ENCODE peak calls at places on chromosomes 2 and 18, in four cellular contexts. One of them, this sample, is unnamed.

GRCh38 chr2:239353697-239354096 is 47.1 kb downstream of the HDAC4 start:
- DNase-seq in Ammon's horn: no peak
- DNase-seq in activated CD4-positive, alpha-beta T cell treated with anti-CD3 and anti-CD28 coated beads, Interleukin-2, amount 50 U/mL, for 1 hour: no peak
- DNase-seq in NCI-H524: no peak
- DNase-seq in this sample: no peak

GRCh38 chr18:53566622-53567021 is 657.8 kb downstream of the MBD2 start:
- DNase-seq in activated CD4-positive, alpha-beta T cell treated with anti-CD3 and anti-CD28 coated beads, Interleukin-2, amount 50 U/mL, for 1 hour: no peak
- DNase-seq in NCI-H524: no peak
- DNase-seq in Ammon's horn: no peak
- DNase-seq in this sample: no peak

GRCh38 chr18:378039-378438 is 110.2 kb upstream of the THOC1 start:
- DNase-seq in Ammon's horn: peak; percentile 74
- DNase-seq in activated CD4-positive, alpha-beta T cell treated with anti-CD3 and anti-CD28 coated beads, Interleukin-2, amount 50 U/mL, for 1 hour: no peak
- DNase-seq in NCI-H524: no peak
- DNase-seq in this sample: no peak

GRCh38 chr2:8552264-8552913 is 129.5 kb upstream of the ID2 start:
- DNase-seq in NCI-H524: no peak
- DNase-seq in activated CD4-positive, alpha-beta T cell treated with anti-CD3 and anti-CD28 coated beads, Interleukin-2, amount 50 U/mL, for 1 hour: no peak
- DNase-seq in Ammon's horn: no peak
- DNase-seq in this sample: peak; percentile 12

GRCh38 chr2:23230885-23231284 is 154.1 kb upstream of the KLHL29 start:
- DNase-seq in activated CD4-positive, alpha-beta T cell treated with anti-CD3 and anti-CD28 coated beads, Interleukin-2, amount 50 U/mL, for 1 hour: no peak
- DNase-seq in NCI-H524: no peak
- DNase-seq in Ammon's horn: no peak
- DNase-seq in this sample: no peak

GRCh38 chr2:218216336-218216673 is 684 bp upstream of the ARPC2 start:
- DNase-seq in activated CD4-positive, alpha-beta T cell treated with anti-CD3 and anti-CD28 coated beads, Interleukin-2, amount 50 U/mL, for 1 hour: no peak
- DNase-seq in NCI-H524: no peak
- DNase-seq in Ammon's horn: no peak
- DNase-seq in this sample: no peak

GRCh38 chr2:439077-439476 is 151.2 kb upstream of the ALKAL2 start:
- DNase-seq in Ammon's horn: no peak
- DNase-seq in NCI-H524: peak; percentile 13
- DNase-seq in activated CD4-positive, alpha-beta T cell treated with anti-CD3 and anti-CD28 coated beads, Interleukin-2, amount 50 U/mL, for 1 hour: no peak
- DNase-seq in this sample: no peak

GRCh38 chr2:239979243-239980023 is 45.7 kb downstream of the NDUFA10 start:
- DNase-seq in activated CD4-positive, alpha-beta T cell treated with anti-CD3 and anti-CD28 coated beads, Interleukin-2, amount 50 U/mL, for 1 hour: no peak
- DNase-seq in NCI-H524: no peak
- DNase-seq in Ammon's horn: peak; percentile 70
- DNase-seq in this sample: no peak

GRCh38 chr2:54572262-54572635 is 116.1 kb downstream of the SPTBN1 start:
- DNase-seq in Ammon's horn: no peak
- DNase-seq in NCI-H524: no peak
- DNase-seq in activated CD4-positive, alpha-beta T cell treated with anti-CD3 and anti-CD28 coated beads, Interleukin-2, amount 50 U/mL, for 1 hour: no peak
- DNase-seq in this sample: no peak

GRCh38 chr2:220756653-220757052 is 815.5 kb downstream of the EPHA4 start:
- DNase-seq in Ammon's horn: no peak
- DNase-seq in activated CD4-positive, alpha-beta T cell treated with anti-CD3 and anti-CD28 coated beads, Interleukin-2, amount 50 U/mL, for 1 hour: no peak
- DNase-seq in NCI-H524: no peak
- DNase-seq in this sample: no peak

GRCh38 chr2:26618611-26619010 is 22.6 kb downstream of the CIB4 start:
- DNase-seq in NCI-H524: no peak
- DNase-seq in Ammon's horn: no peak
- DNase-seq in activated CD4-positive, alpha-beta T cell treated with anti-CD3 and anti-CD28 coated beads, Interleukin-2, amount 50 U/mL, for 1 hour: no peak
- DNase-seq in this sample: no peak

GRCh38 chr2:77013457-77013856 is 508.7 kb downstream of the LRRTM4 start:
- DNase-seq in NCI-H524: no peak
- DNase-seq in Ammon's horn: no peak
- DNase-seq in activated CD4-positive, alpha-beta T cell treated with anti-CD3 and anti-CD28 coated beads, Interleukin-2, amount 50 U/mL, for 1 hour: no peak
- DNase-seq in this sample: no peak

GRCh38 chr18:79512461-79513380 is 117.0 kb downstream of the NFATC1 start:
- DNase-seq in Ammon's horn: no peak
- DNase-seq in NCI-H524: no peak
- DNase-seq in activated CD4-positive, alpha-beta T cell treated with anti-CD3 and anti-CD28 coated beads, Interleukin-2, amount 50 U/mL, for 1 hour: no peak
- DNase-seq in this sample: peak; percentile 1

GRCh38 chr2:121287146-121287798 is 2.3 kb upstream of the TFCP2L1 start:
- DNase-seq in activated CD4-positive, alpha-beta T cell treated with anti-CD3 and anti-CD28 coated beads, Interleukin-2, amount 50 U/mL, for 1 hour: no peak
- DNase-seq in Ammon's horn: peak; percentile 43
- DNase-seq in NCI-H524: no peak
- DNase-seq in this sample: no peak

GRCh38 chr2:28586864-28587263 is 91.0 kb downstream of the PLB1 start:
- DNase-seq in activated CD4-positive, alpha-beta T cell treated with anti-CD3 and anti-CD28 coated beads, Interleukin-2, amount 50 U/mL, for 1 hour: peak; percentile 49
- DNase-seq in Ammon's horn: no peak
- DNase-seq in NCI-H524: no peak
- DNase-seq in this sample: peak; percentile 43

GRCh38 chr2:10931710-10932255 is 20.0 kb downstream of the KCNF1 start:
- DNase-seq in Ammon's horn: no peak
- DNase-seq in activated CD4-positive, alpha-beta T cell treated with anti-CD3 and anti-CD28 coated beads, Interleukin-2, amount 50 U/mL, for 1 hour: no peak
- DNase-seq in NCI-H524: no peak
- DNase-seq in this sample: no peak

GRCh38 chr2:101479328-101479727 is 4.4 kb upstream of the RFX8 start:
- DNase-seq in activated CD4-positive, alpha-beta T cell treated with anti-CD3 and anti-CD28 coated beads, Interleukin-2, amount 50 U/mL, for 1 hour: no peak
- DNase-seq in NCI-H524: peak; percentile 38
- DNase-seq in Ammon's horn: no peak
- DNase-seq in this sample: no peak

GRCh38 chr2:100196786-100197494 is 54.5 kb upstream of the AFF3 start:
- DNase-seq in Ammon's horn: no peak
- DNase-seq in NCI-H524: no peak
- DNase-seq in activated CD4-positive, alpha-beta T cell treated with anti-CD3 and anti-CD28 coated beads, Interleukin-2, amount 50 U/mL, for 1 hour: no peak
- DNase-seq in this sample: no peak

GRCh38 chr2:66364495-66364992 is 70.4 kb upstream of the MEIS1 start:
- DNase-seq in NCI-H524: no peak
- DNase-seq in Ammon's horn: no peak
- DNase-seq in activated CD4-positive, alpha-beta T cell treated with anti-CD3 and anti-CD28 coated beads, Interleukin-2, amount 50 U/mL, for 1 hour: no peak
- DNase-seq in this sample: no peak

GRCh38 chr2:226979004-226979403 is 143.2 kb downstream of the RHBDD1 start:
- DNase-seq in NCI-H524: no peak
- DNase-seq in Ammon's horn: peak; percentile 64
- DNase-seq in activated CD4-positive, alpha-beta T cell treated with anti-CD3 and anti-CD28 coated beads, Interleukin-2, amount 50 U/mL, for 1 hour: no peak
- DNase-seq in this sample: no peak

GRCh38 chr2:150182564-150183249 is 304.8 kb downstream of the RND3 start:
- DNase-seq in activated CD4-positive, alpha-beta T cell treated with anti-CD3 and anti-CD28 coated beads, Interleukin-2, amount 50 U/mL, for 1 hour: no peak
- DNase-seq in NCI-H524: no peak
- DNase-seq in Ammon's horn: no peak
- DNase-seq in this sample: no peak

GRCh38 chr2:237189799-237190198 is 104.1 kb downstream of the COPS8 start:
- DNase-seq in NCI-H524: no peak
- DNase-seq in activated CD4-positive, alpha-beta T cell treated with anti-CD3 and anti-CD28 coated beads, Interleukin-2, amount 50 U/mL, for 1 hour: no peak
- DNase-seq in Ammon's horn: no peak
- DNase-seq in this sample: no peak

GRCh38 chr2:189799531-189799930 is 15.3 kb downstream of the PMS1 start:
- DNase-seq in NCI-H524: no peak
- DNase-seq in Ammon's horn: no peak
- DNase-seq in activated CD4-positive, alpha-beta T cell treated with anti-CD3 and anti-CD28 coated beads, Interleukin-2, amount 50 U/mL, for 1 hour: no peak
- DNase-seq in this sample: no peak

GRCh38 chr2:42967959-42968674 is 175.7 kb upstream of the HAAO start:
- DNase-seq in activated CD4-positive, alpha-beta T cell treated with anti-CD3 and anti-CD28 coated beads, Interleukin-2, amount 50 U/mL, for 1 hour: no peak
- DNase-seq in NCI-H524: peak; percentile 6
- DNase-seq in Ammon's horn: no peak
- DNase-seq in this sample: no peak

GRCh38 chr2:51760441-51760840 is 728.5 kb upstream of the NRXN1 start:
- DNase-seq in activated CD4-positive, alpha-beta T cell treated with anti-CD3 and anti-CD28 coated beads, Interleukin-2, amount 50 U/mL, for 1 hour: no peak
- DNase-seq in NCI-H524: no peak
- DNase-seq in Ammon's horn: no peak
- DNase-seq in this sample: no peak

GRCh38 chr2:241855245-241855887 is 3.3 kb downstream of the PDCD1 start:
- DNase-seq in NCI-H524: no peak
- DNase-seq in Ammon's horn: no peak
- DNase-seq in activated CD4-positive, alpha-beta T cell treated with anti-CD3 and anti-CD28 coated beads, Interleukin-2, amount 50 U/mL, for 1 hour: no peak
- DNase-seq in this sample: no peak

GRCh38 chr2:182540236-182540635 is 113.4 kb upstream of the PDE1A start:
- DNase-seq in Ammon's horn: no peak
- DNase-seq in activated CD4-positive, alpha-beta T cell treated with anti-CD3 and anti-CD28 coated beads, Interleukin-2, amount 50 U/mL, for 1 hour: no peak
- DNase-seq in NCI-H524: no peak
- DNase-seq in this sample: no peak

GRCh38 chr2:231781798-231782726 is 980 bp upstream of the PDE6D start:
- DNase-seq in NCI-H524: no peak
- DNase-seq in Ammon's horn: peak; percentile 51
- DNase-seq in activated CD4-positive, alpha-beta T cell treated with anti-CD3 and anti-CD28 coated beads, Interleukin-2, amount 50 U/mL, for 1 hour: no peak
- DNase-seq in this sample: peak; percentile 6

GRCh38 chr18:23311346-23312103 is 141.6 kb upstream of the RIOK3 start:
- DNase-seq in NCI-H524: no peak
- DNase-seq in Ammon's horn: no peak
- DNase-seq in activated CD4-positive, alpha-beta T cell treated with anti-CD3 and anti-CD28 coated beads, Interleukin-2, amount 50 U/mL, for 1 hour: no peak
- DNase-seq in this sample: no peak

GRCh38 chr18:59916746-59917145 is 16.9 kb downstream of the PMAIP1 start:
- DNase-seq in activated CD4-positive, alpha-beta T cell treated with anti-CD3 and anti-CD28 coated beads, Interleukin-2, amount 50 U/mL, for 1 hour: no peak
- DNase-seq in NCI-H524: no peak
- DNase-seq in Ammon's horn: no peak
- DNase-seq in this sample: no peak

GRCh38 chr2:133314761-133315160 is 253.5 kb downstream of the NCKAP5 start:
- DNase-seq in Ammon's horn: no peak
- DNase-seq in activated CD4-positive, alpha-beta T cell treated with anti-CD3 and anti-CD28 coated beads, Interleukin-2, amount 50 U/mL, for 1 hour: no peak
- DNase-seq in NCI-H524: no peak
- DNase-seq in this sample: no peak

GRCh38 chr18:56315363-56315762 is 323.0 kb downstream of the TXNL1 start:
- DNase-seq in NCI-H524: no peak
- DNase-seq in Ammon's horn: no peak
- DNase-seq in activated CD4-positive, alpha-beta T cell treated with anti-CD3 and anti-CD28 coated beads, Interleukin-2, amount 50 U/mL, for 1 hour: no peak
- DNase-seq in this sample: no peak

GRCh38 chr18:13243363-13243762 is 24.8 kb downstream of the LDLRAD4 start:
- DNase-seq in activated CD4-positive, alpha-beta T cell treated with anti-CD3 and anti-CD28 coated beads, Interleukin-2, amount 50 U/mL, for 1 hour: no peak
- DNase-seq in Ammon's horn: no peak
- DNase-seq in NCI-H524: no peak
- DNase-seq in this sample: no peak

GRCh38 chr18:12394428-12394827 is 13.3 kb upstream of the PRELID3A start:
- DNase-seq in activated CD4-positive, alpha-beta T cell treated with anti-CD3 and anti-CD28 coated beads, Interleukin-2, amount 50 U/mL, for 1 hour: no peak
- DNase-seq in Ammon's horn: no peak
- DNase-seq in NCI-H524: no peak
- DNase-seq in this sample: peak; percentile 19

GRCh38 chr2:96798733-96799622 is 17.1 kb upstream of the CNNM3 start:
- DNase-seq in NCI-H524: no peak
- DNase-seq in Ammon's horn: no peak
- DNase-seq in activated CD4-positive, alpha-beta T cell treated with anti-CD3 and anti-CD28 coated beads, Interleukin-2, amount 50 U/mL, for 1 hour: no peak
- DNase-seq in this sample: no peak